ENCODE peak calls at places on chromosomes 7 and 10, in nine cellular contexts. Q is AG10803; F is tibial nerve; Y is choroid plexus epithelial cell; G is mesothelial cell of epicardium; M is tibial artery; I is GM12865; O is activated CD8-positive, alpha-beta T cell treated with anti-CD3 and anti-CD28 coated beads for 36 hours; N is cardiac fibroblast. A is an unnamed sample.
A peak's percentile ranks its signal among the peaks of the same experiment; 100 is the strongest.

GRCh38 chr10:89184638-89185037 is 22.5 kb downstream of the CH25H start:
- DNase-seq in Y (no peak), Q (no peak), N (no peak), O (no peak), F (no peak), M (no peak), I (no peak), G (no peak), A (no peak)

GRCh38 chr7:99314504-99314903 is 11.2 kb upstream of the ARPC1A start:
- DNase-seq in N (no peak), M (no peak), O (peak; percentile 78), G (no peak), I (peak; percentile 73), F (no peak), Y (no peak), Q (no peak), A (peak; percentile 31)

GRCh38 chr7:24604640-24605039 is 31.4 kb downstream of the PALS2 start:
- DNase-seq in G (no peak), O (no peak), Y (no peak), Q (no peak), M (no peak), F (no peak), N (no peak), I (no peak), A (no peak)

GRCh38 chr7:48114115-48114514 is 25.1 kb downstream of the UPP1 start:
- DNase-seq in G (no peak), M (no peak), Q (no peak), I (no peak), N (no peak), O (no peak), F (no peak), Y (no peak), A (no peak)

GRCh38 chr10:97861351-97861750 is 11.7 kb downstream of the GOLGA7B start:
- DNase-seq in I (no peak), O (peak; percentile 26), F (no peak), N (peak; percentile 41), Q (peak; percentile 55), Y (peak; percentile 45), M (no peak), G (no peak), A (peak; percentile 86)

GRCh38 chr7:93043393-93043985 is 74.3 kb downstream of the SAMD9 start:
- DNase-seq in F (no peak), Y (peak; percentile 87), O (no peak), N (peak; percentile 92), M (no peak), Q (peak; percentile 94), G (no peak), I (no peak), A (peak; percentile 80)

GRCh38 chr7:80843018-80843671 is 75.7 kb downstream of the SEMA3C start:
- DNase-seq in O (no peak), I (no peak), F (no peak), M (no peak), Y (no peak), Q (no peak), N (no peak), G (no peak), A (no peak)

GRCh38 chr7:18530224-18531179 is 35.0 kb downstream of the HDAC9 start:
- DNase-seq in F (no peak), G (no peak), N (peak; percentile 42), Q (no peak), O (no peak), I (peak; percentile 40), M (no peak), Y (no peak), A (no peak)

GRCh38 chr10:47038881-47039557 is 127.8 kb downstream of the PTPN20 start:
- DNase-seq in Q (no peak), M (no peak), Y (no peak), F (no peak), G (no peak), N (no peak), I (no peak), O (no peak), A (no peak)

GRCh38 chr10:58385784-58386112 is 538 bp downstream of the TFAM start:
- DNase-seq in I (peak; percentile 18), F (no peak), Y (peak; percentile 38), M (peak; percentile 23), Q (peak; percentile 8), N (peak; percentile 25), O (peak; percentile 19), G (peak; percentile 19), A (peak; percentile 58)

GRCh38 chr7:55140221-55140980 is 121.6 kb downstream of the EGFR start:
- DNase-seq in N (peak; percentile 94), G (no peak), F (no peak), Q (peak; percentile 71), M (no peak), Y (peak; percentile 93), I (peak; percentile 43), O (no peak), A (peak; percentile 81)

GRCh38 chr10:71435571-71436267 is 39.0 kb downstream of the CDH23 start:
- DNase-seq in M (peak; percentile 5), Q (peak; percentile 6), O (no peak), I (no peak), N (peak; percentile 23), F (no peak), Y (no peak), G (no peak), A (no peak)

DNA sequence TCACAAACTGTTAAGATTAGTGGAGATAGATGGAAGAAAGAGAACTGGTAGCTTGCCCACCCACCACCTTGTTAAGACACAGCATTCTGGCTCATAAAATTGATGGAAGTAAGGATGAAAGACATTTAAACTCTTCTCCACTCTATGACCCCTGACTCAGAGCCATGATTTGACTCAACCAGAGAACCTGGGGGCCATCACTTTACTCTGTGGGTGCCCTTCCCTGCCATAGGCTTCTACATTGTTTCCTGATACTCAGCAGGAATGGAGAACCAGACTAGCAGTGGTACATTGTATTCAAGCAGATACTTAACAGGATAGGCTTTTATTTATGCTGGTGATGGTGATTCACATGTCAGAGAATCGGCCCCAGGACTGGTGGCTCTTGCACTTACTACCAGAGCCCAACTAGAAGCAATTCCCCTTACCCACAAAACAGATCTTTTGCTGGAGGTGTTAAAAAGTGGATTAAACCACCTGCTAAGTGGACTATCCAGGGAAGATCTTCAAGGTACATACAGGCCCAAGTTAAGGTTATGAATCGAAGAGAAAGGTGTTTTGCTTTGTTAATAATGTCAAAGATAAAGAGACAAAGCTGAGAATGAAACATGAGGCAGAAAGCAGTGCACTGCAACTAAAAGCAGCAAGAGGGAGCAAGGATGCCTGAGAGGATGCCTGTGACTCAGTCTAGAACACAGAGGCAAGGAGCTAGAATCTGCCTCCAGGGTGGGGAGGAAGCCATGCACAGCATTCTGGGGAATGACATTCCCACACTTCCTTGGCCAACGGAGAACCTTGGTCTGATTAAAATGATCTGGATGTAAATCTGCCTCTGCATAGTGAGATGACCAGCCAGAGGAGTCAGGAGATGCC is 36.0 kb upstream of the GLI3 start:
- DNase-seq in N (peak; percentile 77), O (peak; percentile 2), F (no peak), Y (peak; percentile 74), I (no peak), Q (peak; percentile 49), M (no peak), G (no peak), A (peak; percentile 91)
- TF ChIP-seq CTCF in N (peak; percentile 81), O (no peak), F (no peak), Y (peak; percentile 82), I (no peak), Q (peak; percentile 67), M (no peak), G (no peak), A (peak; percentile 57)

GRCh38 chr10:115948415-115948814 is 324.6 kb downstream of the GFRA1 start:
- DNase-seq in M (no peak), G (no peak), F (no peak), Q (peak; percentile 72), I (peak; percentile 7), N (peak; percentile 35), O (no peak), Y (no peak), A (peak; percentile 37)
- TF ChIP-seq CTCF in M (no peak), G (no peak), F (peak; percentile 49), Q (peak; percentile 64), I (peak; percentile 1), N (peak; percentile 39), O (no peak), Y (peak; percentile 54), A (peak; percentile 26)

GRCh38 chr7:2404714-2405119 is 1.3 kb downstream of the CHST12 start:
- DNase-seq in Y (no peak), M (no peak), N (no peak), I (no peak), O (no peak), F (no peak), G (no peak), Q (no peak), A (no peak)

GRCh38 chr7:2402687-2403013 is 761 bp upstream of the CHST12 start:
- DNase-seq in M (no peak), Y (no peak), G (no peak), Q (no peak), I (no peak), F (no peak), N (no peak), O (no peak), A (no peak)

GRCh38 chr7:2403014-2403717 is at the start of gene CHST12:
- DNase-seq in F (peak; percentile 95), Y (peak; percentile 96), O (peak; percentile 97), M (peak; percentile 92), Q (peak; percentile 92), I (peak; percentile 98), N (peak; percentile 93), G (peak; percentile 90), A (peak; percentile 90)

GRCh38 chr7:2405201-2405600 is 1.8 kb downstream of the CHST12 start:
- DNase-seq in F (no peak), G (no peak), Y (no peak), N (no peak), M (no peak), O (peak; percentile 22), I (no peak), Q (no peak), A (no peak)

DNA sequence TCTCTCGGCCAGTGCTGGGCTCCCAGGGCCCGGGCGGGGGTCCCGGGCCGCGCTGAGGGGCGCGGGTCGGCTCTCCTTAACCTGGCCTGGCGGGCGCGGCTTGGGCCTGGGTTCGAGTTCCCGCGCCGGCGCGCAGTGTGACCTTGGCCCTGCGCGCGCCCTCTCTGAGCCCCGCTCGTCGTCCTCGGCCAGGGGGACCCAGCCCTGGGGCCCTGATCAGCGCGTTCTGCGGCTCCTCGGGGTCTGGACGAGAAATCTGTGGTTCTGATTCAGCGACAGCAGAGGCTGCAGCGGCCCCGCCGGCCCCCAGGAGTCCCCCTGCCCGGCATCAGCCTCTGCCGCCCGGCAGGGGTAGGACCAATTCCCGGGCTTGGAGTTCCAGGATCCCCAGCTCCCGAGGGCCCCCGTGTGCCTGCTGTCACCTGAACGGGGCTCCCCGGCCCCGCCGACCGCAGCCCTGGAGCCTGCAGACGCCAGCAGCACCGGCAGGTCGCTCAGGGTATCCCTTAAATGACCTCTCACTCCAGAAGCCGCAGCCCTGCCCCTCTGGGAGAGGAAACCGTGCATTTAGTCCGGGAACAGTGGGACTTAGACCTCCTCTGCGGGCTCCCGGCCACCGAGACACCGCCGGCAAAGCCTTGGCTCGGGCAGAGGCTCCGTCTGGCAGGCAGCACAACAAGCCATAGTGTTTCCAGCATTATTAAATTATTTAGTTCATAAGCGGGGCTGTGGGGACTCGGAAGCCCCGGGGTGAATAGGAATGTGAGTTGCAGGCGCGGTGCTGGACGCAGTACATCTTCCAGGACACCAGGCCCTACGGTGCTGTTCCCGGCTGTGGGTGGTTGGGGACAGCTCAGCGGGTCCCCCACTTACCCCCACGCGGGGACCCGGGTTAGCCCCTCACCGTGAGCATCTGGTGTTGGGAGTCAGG is 572 bp downstream of the CHST12 start:
- DNase-seq in M (peak; percentile 45), N (peak; percentile 25), F (no peak), Y (peak; percentile 35), O (peak; percentile 48), G (peak; percentile 39), I (peak; percentile 46), Q (peak; percentile 25), A (peak; percentile 33)
- TF ChIP-seq CTCF in M (peak; percentile 25), N (peak; percentile 4), F (peak; percentile 21), Y (peak; percentile 31), O (no peak), G (peak; percentile 24), I (no peak), Q (peak; percentile 7), A (no peak)

GRCh38 chr10:29239569-29240472 is 49.0 kb upstream of the LYZL1 start:
- DNase-seq in G (no peak), M (no peak), N (peak; percentile 39), F (no peak), Q (peak; percentile 3), O (peak; percentile 6), I (peak; percentile 48), Y (peak; percentile 52), A (peak; percentile 60)
- TF ChIP-seq CTCF in G (no peak), M (no peak), N (peak; percentile 66), F (no peak), Q (peak; percentile 51), O (peak; percentile 24), I (peak; percentile 72), Y (peak; percentile 85), A (peak; percentile 32)